ENCODE peak calls at places on chromosomes 13 and 19, in six cellular contexts. V is neuronal stem cell, H is H9, D is H1, K is mesenchymal stem cell, E is trophoblast cell. C is an unnamed sample.

GRCh38 chr13:31045621-31046081 is 113.2 kb downstream of the TEX26 start:
- DNase-seq in K (peak; percentile 100), V (no peak), H (no peak), D (no peak), E (peak; percentile 67), C (peak; percentile 97)

GRCh38 chr13:76822691-76823267 is 63.4 kb downstream of the KCTD12 start:
- DNase-seq in E (peak; percentile 29), D (no peak), H (no peak), K (peak; percentile 37), V (no peak), C (peak; percentile 34)

GRCh38 chr19:7869453-7869909 is 4.7 kb downstream of the PRR36 start:
- DNase-seq in K (peak; percentile 61), V (no peak), E (peak; percentile 55), H (peak; percentile 81), D (no peak), C (peak; percentile 28)

GRCh38 chr13:99366075-99366987 is 59.1 kb upstream of the GPR183 start:
- DNase-seq in H (no peak), D (no peak), E (no peak), K (no peak), V (no peak), C (no peak)

GRCh38 chr13:109657395-109657794 is 129.0 kb downstream of the IRS2 start:
- DNase-seq in E (no peak), H (no peak), V (no peak), D (no peak), K (no peak), C (no peak)

GRCh38 chr13:58999851-59000250 is 1163.9 kb downstream of the DIAPH3 start:
- DNase-seq in E (no peak), K (no peak), V (no peak), D (no peak), H (no peak), C (no peak)

GRCh38 chr19:38852231-38853044 is 2.7 kb upstream of the HNRNPL start:
- DNase-seq in E (peak; percentile 49), H (peak; percentile 54), D (no peak), V (no peak), K (peak; percentile 80), C (peak; percentile 79)

GRCh38 chr19:18478545-18479311 is 40.8 kb upstream of the ISYNA1 start:
- DNase-seq in D (no peak), E (peak; percentile 93), V (no peak), H (no peak), K (peak; percentile 97), C (peak; percentile 94)

GRCh38 chr13:108352599-108352998 is 83.1 kb downstream of the TNFSF13B start:
- DNase-seq in E (no peak), K (no peak), D (no peak), H (no peak), V (no peak), C (no peak)

GRCh38 chr19:13277104-13277809 is 127.0 kb downstream of the IER2 start:
- DNase-seq in H (peak; percentile 61), D (no peak), E (peak; percentile 64), K (peak; percentile 83), V (peak; percentile 71), C (peak; percentile 74)

GRCh38 chr19:5880604-5881078 is 10.3 kb upstream of the FUT5 start:
- DNase-seq in K (peak; percentile 96), D (no peak), H (no peak), E (no peak), V (no peak), C (peak; percentile 74)

GRCh38 chr13:46211521-46212351 is at the start of gene LRRC63:
- DNase-seq in E (peak; percentile 62), K (peak; percentile 63), V (peak; percentile 55), H (peak; percentile 81), D (no peak), C (no peak)

GRCh38 chr19:48533770-48534169 is 18.2 kb upstream of the SULT2B1 start:
- DNase-seq in K (no peak), H (no peak), V (no peak), D (no peak), E (no peak), C (no peak)

GRCh38 chr19:47719047-47719885 is 6.0 kb downstream of the EHD2 start:
- DNase-seq in V (no peak), K (peak; percentile 99), H (no peak), D (no peak), E (no peak), C (peak; percentile 99)

GRCh38 chr19:51595776-51596175 is 24.7 kb downstream of the ZNF175 start:
- DNase-seq in K (no peak), H (no peak), D (no peak), E (no peak), V (no peak), C (no peak)

GRCh38 chr19:17244618-17245534 is 843 bp downstream of the NR2F6 start:
- DNase-seq in K (no peak), E (no peak), H (no peak), D (no peak), V (no peak), C (no peak)

GRCh38 chr13:88005188-88005587 is 334.0 kb downstream of the SLITRK5 start:
- DNase-seq in E (no peak), K (no peak), D (no peak), H (no peak), V (no peak), C (no peak)

GRCh38 chr19:44530777-44531176 is 1.3 kb upstream of the CEACAM20 start:
- DNase-seq in D (no peak), E (no peak), K (no peak), H (no peak), V (no peak), C (no peak)

GRCh38 chr19:29467824-29468401 is 57.9 kb upstream of the VSTM2B start:
- DNase-seq in V (peak; percentile 9), E (peak; percentile 13), K (no peak), H (peak; percentile 60), D (no peak), C (peak; percentile 21)

GRCh38 chr13:41709511-41709910 is 251.4 kb downstream of the VWA8 start:
- DNase-seq in H (no peak), D (no peak), V (no peak), E (peak; percentile 38), K (no peak), C (peak; percentile 28)

GRCh38 chr19:5054551-5055456 is 85.9 kb downstream of the KDM4B start:
- DNase-seq in D (no peak), K (no peak), H (no peak), V (no peak), E (no peak), C (no peak)

GRCh38 chr13:41915096-41915495 is 45.8 kb downstream of the VWA8 start:
- DNase-seq in V (no peak), E (no peak), K (peak; percentile 58), H (no peak), D (no peak), C (peak; percentile 45)

GRCh38 chr19:4338441-4339350 is at the start of gene STAP2:
- DNase-seq in E (peak; percentile 86), K (peak; percentile 31), H (peak; percentile 76), V (no peak), D (no peak), C (no peak)

GRCh38 chr19:54462072-54462712 is 1.4 kb downstream of the LENG9 start:
- DNase-seq in E (peak; percentile 11), V (no peak), H (peak; percentile 40), D (no peak), K (peak; percentile 22), C (no peak)

GRCh38 chr13:70747305-70747704 is 639.1 kb upstream of the KLHL1 start:
- DNase-seq in K (no peak), V (no peak), D (no peak), H (no peak), E (no peak), C (no peak)

GRCh38 chr19:49486232-49486631 is 1.2 kb upstream of the RPL13A start:
- DNase-seq in D (no peak), K (no peak), V (no peak), H (peak; percentile 21), E (no peak), C (no peak)

GRCh38 chr13:64758520-64758919 is 2471.6 kb downstream of the PCDH9 start:
- DNase-seq in E (no peak), V (no peak), H (no peak), K (no peak), D (peak; percentile 5), C (peak; percentile 1)

DNA sequence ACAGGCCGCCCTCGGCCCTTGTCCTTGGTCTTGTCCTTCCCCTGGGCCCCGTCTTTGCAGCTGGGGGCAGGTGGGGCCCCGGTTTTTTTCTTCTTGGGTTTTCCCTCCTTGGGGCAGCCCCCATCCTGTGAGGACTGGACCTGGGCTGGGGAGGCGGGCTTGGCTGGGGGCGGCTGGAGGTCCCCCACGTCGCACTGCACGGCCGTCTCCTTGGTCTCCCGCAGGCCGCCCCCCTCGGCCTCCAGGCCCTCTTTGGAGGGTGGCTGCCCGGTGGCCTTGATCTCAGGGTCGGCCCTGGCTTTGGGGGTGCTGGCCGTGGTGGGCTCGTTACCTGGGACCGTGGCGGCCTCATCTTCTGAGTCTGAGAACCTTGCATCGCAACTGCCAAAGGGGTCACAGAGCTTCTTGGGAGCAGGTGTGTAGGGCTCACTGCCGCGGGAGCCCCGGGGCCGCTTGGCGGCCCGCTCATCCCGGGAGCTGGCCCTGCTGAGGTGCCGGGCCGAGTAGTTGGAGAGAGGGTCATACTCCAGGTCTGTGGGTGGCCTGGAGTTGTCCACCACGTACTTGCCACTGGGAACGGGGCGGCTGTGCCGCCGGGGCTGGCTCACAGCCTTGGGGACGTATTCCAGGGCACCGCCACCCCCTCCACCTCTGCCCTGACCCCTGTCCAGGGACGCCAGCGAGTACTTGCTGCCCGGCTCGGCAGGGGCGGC is 15.6 kb upstream of the ATP8B3 start:
- DNase-seq in D (no peak), V (no peak), E (no peak), K (no peak), H (no peak), C (no peak)
- H3K9ac ChIP-seq in D (no peak overlapping the region), V (no peak overlapping the region), E (no peak overlapping the region), K (no peak overlapping the region), H (no peak overlapping the region), C (no peak overlapping the region)

GRCh38 chr19:10719466-10719961 is 1.6 kb downstream of the DNM2 start:
- DNase-seq in V (no peak), H (no peak), D (no peak), E (no peak), K (peak; percentile 5), C (no peak)
- H4K91ac ChIP-seq in V (no peak overlapping the region), H (no peak overlapping the region), D (no peak overlapping the region), E (no peak overlapping the region), K (no peak overlapping the region), C (no peak overlapping the region)

DNA sequence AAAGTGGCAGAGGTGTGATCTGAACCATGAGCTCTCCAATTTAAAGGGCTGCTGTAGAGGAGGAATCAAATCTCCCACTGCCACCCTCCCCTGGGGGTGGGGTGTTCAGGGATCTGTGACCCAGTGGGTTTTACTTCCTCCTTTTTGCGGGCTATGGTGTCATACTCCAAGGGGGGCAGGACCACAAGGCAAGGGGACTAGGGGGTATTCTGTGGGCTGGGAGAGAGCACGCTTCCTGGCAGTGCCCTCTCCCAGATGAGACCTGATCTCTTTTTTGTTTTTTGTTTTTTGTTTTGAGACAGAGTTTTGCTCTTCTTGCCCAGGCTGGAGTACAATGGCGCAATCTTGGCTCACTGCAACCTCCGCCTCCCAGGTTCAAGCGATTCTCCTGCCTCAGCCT is 10.3 kb downstream of the PLD3 start:
- DNase-seq in H (no peak), V (no peak), D (no peak), K (no peak), E (no peak), C (no peak)
- H3K9ac ChIP-seq in H (no peak overlapping the region), V (no peak overlapping the region), D (no peak overlapping the region), K (no peak overlapping the region), E (no peak overlapping the region), C (no peak overlapping the region)

DNA sequence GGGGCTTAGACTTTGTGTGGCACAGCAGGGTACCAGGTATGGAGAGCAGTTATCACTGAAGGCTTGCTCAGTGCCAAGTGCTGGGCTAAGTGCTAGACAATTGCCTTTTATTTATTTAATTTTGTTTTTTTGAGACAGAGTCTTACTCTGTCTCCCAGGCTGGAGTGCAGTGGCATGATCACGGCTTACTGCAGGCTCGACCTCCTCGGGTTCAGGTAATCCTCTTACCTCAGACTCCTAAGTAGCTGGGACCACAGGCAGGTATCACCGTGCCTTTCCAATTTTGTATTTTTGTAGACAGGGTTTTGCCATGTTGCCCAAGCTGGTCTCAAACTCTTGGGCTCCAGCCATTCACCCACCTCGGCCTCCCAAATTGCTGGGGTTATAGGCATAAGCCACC is 256.9 kb downstream of the ZNF536 start:
- DNase-seq in D (no peak), V (no peak), K (no peak), E (no peak), H (no peak), C (no peak)
- H4K91ac ChIP-seq in D (no peak overlapping the region), V (no peak overlapping the region), K (no peak overlapping the region), E (no peak overlapping the region), H (no peak overlapping the region), C (no peak overlapping the region)

C was measured in IMR-90.